ENCODE peak calls at places on chromosome 9, in nine cellular contexts. C, E, A, Z, F, O, L, M and T are unnamed samples. For H3K4me1, the result is how much of the 10 kb centered on the place peaks cover.

GRCh38 chr9:114289571-114290481 is 33.1 kb upstream of the ORM1 start:
- DNase-seq in Z (no peak), L (peak), A (no peak), O (no peak), C (no peak), F (no peak), M (no peak), E (no peak), T (peak)

GRCh38 chr9:3473402-3473801 is 52.4 kb downstream of the RFX3 start:
- DNase-seq in A (no peak), O (no peak), F (no peak), Z (no peak), L (no peak), E (no peak), M (no peak), C (no peak), T (no peak)

GRCh38 chr9:127524373-127524772 is 73.1 kb downstream of the LRSAM1 start:
- DNase-seq in C (no peak), L (no peak), M (no peak), F (peak), Z (peak), A (no peak), E (no peak), O (no peak), T (no peak)

GRCh38 chr9:7105095-7105494 is 347.3 kb downstream of the KDM4C start:
- DNase-seq in Z (no peak), A (no peak), O (no peak), F (no peak), E (no peak), L (no peak), C (no peak), M (no peak), T (no peak)

GRCh38 chr9:4549751-4550295 is 59.6 kb downstream of the SLC1A1 start:
- DNase-seq in F (no peak), O (no peak), E (no peak), Z (no peak), M (no peak), L (no peak), A (no peak), C (no peak), T (no peak)

GRCh38 chr9:91193658-91194391 is 167.9 kb downstream of the AUH start:
- DNase-seq in O (peak), F (peak), L (peak), C (peak), E (no peak), M (peak), A (peak), Z (peak), T (peak)

GRCh38 chr9:35749515-35750255 is 598 bp downstream of the RGP1 start:
- DNase-seq in A (no peak), O (peak), Z (peak), L (no peak), E (no peak), C (peak), M (peak), F (peak), T (peak)

GRCh38 chr9:71911908-71912325 is 478 bp downstream of the C9orf85 start:
- DNase-seq in O (no peak), M (no peak), C (no peak), E (no peak), F (no peak), Z (no peak), A (peak), L (peak), T (no peak)

GRCh38 chr9:35729700-35730485 is 2.1 kb downstream of the TLN1 start:
- DNase-seq in C (peak), Z (peak), O (no peak), M (peak), E (peak), F (no peak), L (peak), A (peak), T (peak)

GRCh38 chr9:77305622-77306365 is 128.5 kb downstream of the VPS13A start:
- DNase-seq in L (no peak), F (no peak), Z (no peak), C (no peak), E (peak), M (no peak), A (no peak), O (no peak), T (no peak)

GRCh38 chr9:35952526-35953191 is 5.3 kb downstream of the OR2S2 start:
- DNase-seq in C (no peak), A (no peak), F (no peak), Z (no peak), M (no peak), E (no peak), L (no peak), O (no peak), T (no peak)

GRCh38 chr9:108655818-108656217 is 200.0 kb downstream of the ACTL7B start:
- DNase-seq in L (no peak), M (no peak), F (no peak), E (no peak), Z (no peak), C (no peak), A (no peak), O (no peak), T (no peak)

GRCh38 chr9:80605129-80605528 is 1033.4 kb downstream of the TLE4 start:
- DNase-seq in E (no peak), F (no peak), L (no peak), O (no peak), Z (peak), C (no peak), A (no peak), M (peak), T (no peak)

GRCh38 chr9:35357116-35357515 is 132.8 kb upstream of the RUSC2 start:
- DNase-seq in O (no peak), F (no peak), M (no peak), E (no peak), Z (no peak), C (no peak), L (no peak), A (no peak), T (no peak)

GRCh38 chr9:110328763-110329162 is 8.9 kb downstream of the TXNDC8 start:
- DNase-seq in O (no peak), E (no peak), Z (no peak), F (no peak), C (no peak), A (no peak), L (no peak), M (no peak), T (no peak)

GRCh38 chr9:136084191-136084944 is 10.7 kb downstream of the NACC2 start:
- DNase-seq in O (no peak), L (peak), A (peak), M (no peak), F (no peak), E (no peak), Z (peak), C (no peak), T (peak)

GRCh38 chr9:120830151-120830550 is 12.6 kb downstream of the PSMD5 start:
- DNase-seq in Z (no peak), L (no peak), C (no peak), F (no peak), A (no peak), O (no peak), M (no peak), E (no peak), T (no peak)

GRCh38 chr9:92501671-92502393 is 19.5 kb upstream of the ASPN start:
- DNase-seq in Z (peak), C (no peak), A (peak), O (no peak), F (peak), L (no peak), M (peak), E (peak), T (no peak)

GRCh38 chr9:16134351-16134750 is 581.5 kb downstream of the CCDC171 start:
- DNase-seq in C (no peak), L (no peak), E (no peak), F (no peak), A (no peak), O (no peak), Z (no peak), M (no peak), T (no peak)

GRCh38 chr9:134390537-134390936 is 64.3 kb downstream of the RXRA start:
- DNase-seq in O (peak), F (no peak), Z (no peak), C (peak), L (no peak), M (no peak), A (peak), E (no peak), T (no peak)

GRCh38 chr9:121975801-121976277 is 117.3 kb downstream of the TTLL11 start:
- DNase-seq in A (no peak), O (no peak), C (no peak), E (no peak), Z (no peak), M (peak), L (no peak), F (peak), T (no peak)

GRCh38 chr9:122200960-122201635 is 27.7 kb downstream of the LHX6 start:
- DNase-seq in C (no peak), L (peak), M (no peak), A (peak), Z (no peak), E (no peak), F (no peak), O (no peak), T (no peak)

GRCh38 chr9:35353731-35354365 is 136.1 kb upstream of the RUSC2 start:
- DNase-seq in Z (no peak), O (no peak), C (no peak), M (no peak), L (no peak), A (no peak), E (no peak), F (no peak), T (no peak)

GRCh38 chr9:122206118-122207046 is 22.4 kb downstream of the LHX6 start:
- DNase-seq in A (no peak), E (no peak), C (no peak), O (no peak), Z (no peak), M (no peak), F (no peak), L (no peak), T (peak)

GRCh38 chr9:132806723-132807421 is 71.2 kb downstream of the AK8 start:
- DNase-seq in L (no peak), M (peak), F (peak), E (peak), Z (peak), O (no peak), A (no peak), C (no peak), T (no peak)

GRCh38 chr9:132810314-132810713 is 67.8 kb downstream of the AK8 start:
- DNase-seq in C (no peak), L (no peak), A (no peak), Z (no peak), O (no peak), E (no peak), F (no peak), M (no peak), T (no peak)

GRCh38 chr9:132806306-132806705 is 71.8 kb downstream of the AK8 start:
- DNase-seq in A (no peak), O (no peak), M (no peak), L (no peak), F (no peak), C (no peak), E (no peak), Z (no peak), T (no peak)

GRCh38 chr9:132809677-132810076 is 68.4 kb downstream of the AK8 start:
- DNase-seq in C (no peak), A (no peak), L (no peak), F (no peak), O (no peak), M (no peak), E (no peak), Z (no peak), T (no peak)

DNA sequence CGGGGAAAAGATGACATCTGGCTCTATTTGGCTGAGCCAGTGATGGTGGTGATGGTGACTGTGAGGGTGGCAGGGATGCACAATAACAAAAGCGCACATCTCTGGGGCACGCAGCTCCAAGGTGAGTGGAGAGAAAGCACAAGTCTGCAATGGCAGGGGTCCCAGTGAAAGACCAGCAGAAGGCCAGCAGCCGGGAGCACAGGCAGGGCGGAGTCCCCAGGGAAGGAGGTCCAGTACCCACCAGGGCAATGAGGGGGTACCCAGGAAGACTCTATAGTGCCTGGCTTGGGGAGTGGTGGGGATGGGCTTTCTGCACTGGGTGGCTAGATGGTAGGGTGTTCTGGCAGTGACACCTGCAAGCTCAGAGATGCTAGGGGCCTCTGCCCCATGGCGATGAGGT is 69.4 kb downstream of the AK8 start:
- DNase-seq in M (no peak), C (no peak), Z (no peak), A (no peak), L (peak), E (no peak), O (no peak), F (no peak), T (no peak)
- H3K4me1 ChIP-seq in M (under half), C (under half), Z (under half), A (under half), L (under half), E (under half), O (under half), F (under half), T (under half)

GRCh38 chr9:131348631-131349521 is 45.0 kb upstream of the PRRC2B start:
- DNase-seq in F (no peak), E (no peak), L (no peak), Z (no peak), M (no peak), O (no peak), C (no peak), A (no peak), T (peak)

GRCh38 chr9:131349522-131349880 is 44.4 kb upstream of the PRRC2B start:
- DNase-seq in L (no peak), M (no peak), E (no peak), Z (no peak), A (no peak), F (peak), O (no peak), C (no peak), T (no peak)

GRCh38 chr9:131347376-131348020 is 46.4 kb upstream of the PRRC2B start:
- DNase-seq in O (no peak), E (no peak), M (no peak), L (no peak), C (no peak), A (no peak), F (no peak), Z (no peak), T (peak)

GRCh38 chr9:131346559-131346958 is 47.3 kb upstream of the PRRC2B start:
- DNase-seq in O (no peak), F (no peak), Z (no peak), L (no peak), C (no peak), E (no peak), M (no peak), A (no peak), T (no peak)

GRCh38 chr9:131349881-131350563 is 43.9 kb upstream of the PRRC2B start:
- DNase-seq in C (peak), L (peak), F (peak), A (peak), E (peak), O (peak), Z (peak), M (peak), T (peak)
- H3K4me3 ChIP-seq in C (no peak), L (no peak), F (no peak), A (peak), E (no peak), O (no peak), Z (peak), M (no peak), T (peak)

GRCh38 chr9:131405429-131405828 is 11.5 kb downstream of the PRRC2B start:
- DNase-seq in L (no peak), E (no peak), Z (peak), M (no peak), C (no peak), F (no peak), A (peak), O (no peak), T (no peak)

GRCh38 chr9:131403493-131403773 is 9.5 kb downstream of the PRRC2B start:
- DNase-seq in A (no peak), Z (no peak), O (no peak), E (no peak), M (no peak), L (peak), C (no peak), F (no peak), T (no peak)

GRCh38 chr9:131404581-131404980 is 10.7 kb downstream of the PRRC2B start:
- DNase-seq in O (no peak), F (no peak), Z (no peak), E (no peak), L (no peak), C (no peak), M (no peak), A (no peak), T (no peak)

GRCh38 chr9:131405858-131406566 is 12.1 kb downstream of the PRRC2B start:
- DNase-seq in A (no peak), Z (no peak), L (no peak), E (no peak), O (no peak), C (no peak), F (no peak), M (no peak), T (no peak)

DNA sequence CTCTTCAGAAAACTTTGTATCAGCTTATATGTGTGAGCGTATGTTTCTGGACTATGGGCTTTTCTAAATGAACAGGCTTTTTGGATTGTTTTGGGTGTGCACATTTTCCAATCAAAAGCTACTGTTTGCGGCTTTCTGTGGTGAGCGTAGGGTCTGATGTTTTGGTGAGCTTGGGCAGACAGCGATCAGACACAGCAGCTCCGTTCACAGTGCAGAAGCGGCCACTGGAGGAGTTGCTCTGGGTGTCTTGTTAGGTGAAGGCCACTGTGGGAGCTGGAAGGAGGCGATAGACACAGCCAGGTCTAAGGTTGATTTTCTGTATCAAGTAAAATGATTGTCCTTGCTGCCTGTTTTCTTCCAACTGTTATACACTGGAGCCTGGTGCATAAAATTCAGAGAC is 11.1 kb downstream of the PRRC2B start:
- DNase-seq in O (no peak), E (no peak), L (no peak), Z (no peak), A (no peak), C (no peak), M (no peak), F (no peak), T (no peak)
- H3K4me1 ChIP-seq in O (half or more), E (half or more), L (half or more), Z (half or more), A (half or more), C (half or more), M (half or more), F (under half), T (half or more)

GRCh38 chr9:37167456-37167855 is 47.1 kb downstream of the ZCCHC7 start:
- DNase-seq in O (no peak), M (no peak), C (no peak), E (no peak), A (no peak), L (no peak), Z (no peak), F (no peak), T (no peak)
- H3K4me3 ChIP-seq in O (no peak), M (no peak), C (no peak), E (no peak), A (no peak), L (no peak), Z (no peak), F (no peak), T (no peak)

GRCh38 chr9:130448035-130448624 is 3.4 kb downstream of the ASS1 start:
- DNase-seq in F (peak), L (no peak), A (no peak), E (no peak), C (no peak), O (no peak), M (no peak), Z (no peak), T (no peak)
- H3K4me1 ChIP-seq in F (half or more), L (under half), A (under half), E (under half), C (under half), O (under half), M (half or more), Z (under half), T (half or more)

GRCh38 chr9:123656565-123656964 is 273.4 kb downstream of the DENND1A start:
- DNase-seq in C (no peak), Z (no peak), M (no peak), E (no peak), L (no peak), A (no peak), F (no peak), O (no peak), T (no peak)
- H3K4me3 ChIP-seq in C (no peak), Z (no peak), M (no peak), E (no peak), L (no peak), A (no peak), F (no peak), O (no peak), T (no peak)

GRCh38 chr9:89999534-90000370 is 394.9 kb downstream of the GADD45G start:
- DNase-seq in A (peak), C (peak), L (no peak), F (peak), M (peak), Z (no peak), E (no peak), O (no peak), T (peak)
- H3K4me1 ChIP-seq in A (half or more), C (under half), L (under half), F (under half), M (under half), Z (under half), E (under half), O (under half), T (under half)

DNA sequence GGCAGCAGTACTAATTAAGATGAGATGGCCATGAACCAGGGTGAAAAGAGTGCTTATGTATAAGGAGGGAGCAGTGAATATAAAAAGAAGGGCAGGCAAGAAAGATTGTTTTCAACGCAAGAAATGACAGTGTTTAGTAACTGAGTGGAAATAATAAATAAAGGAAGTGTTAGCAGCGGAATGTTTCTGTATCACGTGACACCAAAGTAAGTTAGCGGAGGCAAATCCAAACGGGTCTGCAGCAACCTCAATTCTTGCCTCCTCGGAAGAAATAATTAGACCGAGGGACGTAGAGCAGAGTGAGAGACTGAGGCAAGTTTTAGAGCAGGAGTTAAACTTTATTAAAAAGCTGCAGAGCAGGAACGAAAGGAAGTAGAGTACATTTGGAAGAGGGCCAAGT is 15.4 kb upstream of the GAS1 start:
- DNase-seq in F (no peak), L (no peak), C (no peak), Z (no peak), M (no peak), O (no peak), A (no peak), E (no peak), T (no peak)
- H3K4me3 ChIP-seq in F (no peak), L (peak), C (no peak), Z (no peak), M (no peak), O (no peak), A (no peak), E (no peak), T (peak)

GRCh38 chr9:137412431-137412830 is 10.5 kb downstream of the EXD3 start:
- DNase-seq in F (no peak), C (no peak), E (no peak), Z (no peak), A (peak), O (no peak), M (no peak), L (peak), T (no peak)

GRCh38 chr9:137411670-137412380 is 11.1 kb downstream of the EXD3 start:
- DNase-seq in M (no peak), O (no peak), A (peak), E (no peak), L (peak), Z (no peak), F (no peak), C (peak), T (peak)

GRCh38 chr9:137411260-137411659 is 11.7 kb downstream of the EXD3 start:
- DNase-seq in M (no peak), A (peak), L (peak), E (no peak), F (no peak), C (no peak), O (no peak), Z (no peak), T (no peak)

GRCh38 chr9:137409515-137409914 is 13.4 kb downstream of the EXD3 start:
- DNase-seq in Z (no peak), F (no peak), E (no peak), L (no peak), A (peak), C (no peak), O (no peak), M (no peak), T (no peak)

GRCh38 chr9:137410891-137411249 is 12.1 kb downstream of the EXD3 start:
- DNase-seq in Z (no peak), M (no peak), C (no peak), L (peak), F (no peak), E (no peak), O (no peak), A (no peak), T (no peak)
- H3K4me1 ChIP-seq in Z (under half), M (under half), C (under half), L (under half), F (under half), E (under half), O (under half), A (under half), T (under half)